ENCODE peak calls at places on chromosome 19, in five cellular contexts. J is IMR-90, B is H1, R is mesenchymal stem cell, W is trophoblast cell. H is an unnamed sample.

GRCh38 chr19:8576273-8576993 is 809 bp downstream of the MYO1F start:
- DNase-seq in R (no peak), B (no peak), J (no peak), W (no peak), H (no peak)

GRCh38 chr19:47483800-47484690 is at the start of gene KPTN:
- DNase-seq in J (peak; percentile 90), W (peak; percentile 88), R (peak; percentile 93), B (peak; percentile 75), H (peak; percentile 86)

GRCh38 chr19:39360599-39360998 is 18.4 kb downstream of the SAMD4B start:
- DNase-seq in R (no peak), W (no peak), J (no peak), B (no peak), H (no peak)

GRCh38 chr19:58570770-58571574 is 2.2 kb downstream of the MZF1 start:
- DNase-seq in R (no peak), J (no peak), W (no peak), B (no peak), H (no peak)

GRCh38 chr19:21328402-21328801 is 808 bp downstream of the ZNF708 start:
- DNase-seq in B (no peak), W (no peak), R (no peak), J (no peak), H (peak; percentile 18)

GRCh38 chr19:33819875-33820781 is 23.5 kb downstream of the KCTD15 start:
- DNase-seq in B (no peak), J (peak; percentile 12), W (peak; percentile 29), R (peak; percentile 61), H (peak; percentile 61)

GRCh38 chr19:23851966-23852365 is 62.7 kb upstream of the ZNF726 start:
- DNase-seq in J (no peak), B (no peak), R (no peak), W (peak; percentile 38), H (no peak)

GRCh38 chr19:47598407-47599349 is 10.3 kb upstream of the BICRA start:
- DNase-seq in R (peak; percentile 97), B (peak; percentile 86), J (peak; percentile 96), W (peak; percentile 75), H (peak; percentile 49)

GRCh38 chr19:5434970-5435641 is 20.1 kb upstream of the ZNRF4 start:
- DNase-seq in J (peak; percentile 94), B (no peak), W (no peak), R (peak; percentile 77), H (no peak)

GRCh38 chr19:48644839-48645651 is 942 bp downstream of the CA11 start:
- DNase-seq in R (peak; percentile 79), J (peak; percentile 65), B (no peak), W (peak; percentile 53), H (peak; percentile 72)

GRCh38 chr19:54455786-54456422 is 6.9 kb downstream of the LENG8 start:
- DNase-seq in B (no peak), J (no peak), W (no peak), R (no peak), H (no peak)

GRCh38 chr19:18063463-18063862 is 23.3 kb downstream of the IL12RB1 start:
- DNase-seq in W (no peak), J (no peak), R (peak; percentile 50), B (no peak), H (no peak)

GRCh38 chr19:46759817-46760333 is 13.6 kb upstream of the STRN4 start:
- DNase-seq in B (no peak), W (no peak), J (peak; percentile 97), R (no peak), H (no peak)

GRCh38 chr19:13231663-13232062 is 81.5 kb downstream of the IER2 start:
- DNase-seq in B (no peak), R (no peak), J (no peak), W (no peak), H (no peak)

GRCh38 chr19:4113398-4114088 is 10.4 kb downstream of the MAP2K2 start:
- DNase-seq in B (no peak), W (no peak), J (no peak), R (no peak), H (no peak)

GRCh38 chr19:41637484-41637883 is 10.6 kb upstream of the CEACAM4 start:
- DNase-seq in W (no peak), B (no peak), R (no peak), J (no peak), H (no peak)

GRCh38 chr19:35143231-35143715 is at the start of gene FXYD7:
- DNase-seq in J (no peak), W (no peak), B (no peak), R (no peak), H (no peak)

GRCh38 chr19:32363175-32363574 is 17.8 kb downstream of the ZNF507 start:
- DNase-seq in R (peak; percentile 79), B (no peak), W (peak; percentile 42), J (peak; percentile 45), H (no peak)

GRCh38 chr19:13505761-13506549 is at the start of gene CACNA1A:
- DNase-seq in B (no peak), J (peak; percentile 19), R (no peak), W (no peak), H (peak; percentile 56)

GRCh38 chr19:5578094-5578846 is 10.5 kb upstream of the TINCR start:
- DNase-seq in W (peak; percentile 55), R (peak; percentile 47), J (peak; percentile 38), B (no peak), H (peak; percentile 72)

GRCh38 chr19:911197-912033 is 1.6 kb downstream of the R3HDM4 start:
- DNase-seq in W (no peak), R (no peak), B (no peak), J (no peak), H (no peak)
- H3K4me3 ChIP-seq in W (no peak overlapping the region), R (peak overlapping the region; percentile 56), B (peak overlapping the region; percentile 40), J (peak overlapping the region; percentile 17), H (peak overlapping the region; percentile 22)

GRCh38 chr19:6648141-6648715 is 21.7 kb downstream of the TNFSF14 start:
- DNase-seq in R (no peak), B (no peak), W (no peak), J (no peak), H (no peak)

GRCh38 chr19:6649189-6649588 is 20.8 kb downstream of the TNFSF14 start:
- DNase-seq in B (no peak), W (no peak), R (no peak), J (no peak), H (no peak)

GRCh38 chr19:6654347-6655310 is 15.3 kb downstream of the TNFSF14 start:
- DNase-seq in B (no peak), R (no peak), W (no peak), J (no peak), H (no peak)

DNA sequence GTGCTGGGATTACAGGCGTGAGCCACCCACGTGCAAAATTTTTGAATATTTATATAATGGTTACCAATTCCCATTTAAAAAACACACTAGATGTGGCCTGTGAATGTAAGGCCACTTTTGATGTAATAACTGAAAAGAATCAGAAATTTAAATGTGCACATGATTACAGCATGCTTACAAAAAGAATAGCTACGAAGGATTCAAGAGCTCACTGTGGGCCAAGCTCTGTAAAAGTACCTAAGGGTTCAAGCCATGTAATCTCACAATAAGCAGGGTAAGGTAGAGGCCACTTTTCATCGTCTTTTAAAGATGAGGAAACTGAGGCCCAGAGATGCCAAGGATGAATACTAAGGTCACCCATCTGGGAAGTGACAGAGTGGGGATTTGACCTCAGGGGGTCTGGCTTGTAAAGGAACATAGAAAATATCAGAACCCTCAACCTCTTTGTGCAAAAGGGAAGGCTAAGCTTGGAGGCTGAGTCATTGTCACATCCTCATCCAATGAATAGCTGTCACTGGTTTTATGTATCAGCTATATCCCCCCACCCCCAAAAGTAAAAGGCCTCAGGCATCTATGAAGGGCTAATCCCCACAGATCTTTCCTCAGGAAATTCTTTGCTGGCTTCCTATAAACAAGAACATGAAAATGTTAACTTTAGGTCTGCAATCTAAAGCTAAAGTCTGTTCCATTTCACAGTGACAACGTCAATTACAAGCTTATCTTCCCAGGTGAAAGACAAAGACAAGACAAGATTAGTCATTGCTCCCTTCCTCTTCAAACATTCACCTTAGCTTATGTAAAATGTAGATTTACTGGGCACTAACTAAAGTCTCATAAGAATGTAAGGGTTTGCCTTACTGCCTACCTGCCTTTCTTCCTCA is 17.5 kb downstream of the TNFSF14 start:
- DNase-seq in R (no peak), W (no peak), J (no peak), B (no peak), H (no peak)
- H4K91ac ChIP-seq in R (no peak overlapping the region), W (no peak overlapping the region), J (no peak overlapping the region), B (no peak overlapping the region), H (no peak overlapping the region)

DNA sequence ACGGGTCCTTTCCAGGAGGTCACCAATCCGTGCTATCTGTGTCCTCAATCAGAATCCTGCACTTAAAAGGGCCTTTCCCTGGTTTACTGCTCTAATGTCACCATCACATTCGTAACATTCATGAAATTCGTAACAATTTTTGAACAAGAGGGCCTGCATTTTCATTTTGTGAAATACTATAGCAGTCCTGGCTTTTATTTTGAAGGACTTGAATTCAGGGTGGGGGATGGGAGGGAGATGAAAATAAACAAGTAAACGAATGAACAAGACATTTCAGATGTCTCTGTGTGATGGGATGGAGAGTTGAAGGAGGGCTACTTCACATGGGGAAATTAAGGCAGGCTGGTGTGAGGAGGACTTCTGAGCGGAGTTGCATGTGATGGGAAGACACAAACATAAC is 281.0 kb downstream of the TSHZ3 start:
- DNase-seq in J (no peak), B (no peak), W (no peak), R (no peak), H (no peak)
- H3K4me3 ChIP-seq in J (no peak overlapping the region), B (no peak overlapping the region), W (no peak overlapping the region), R (no peak overlapping the region), H (no peak overlapping the region)

GRCh38 chr19:16283103-16283469 is 41.5 kb upstream of the KLF2 start:
- DNase-seq in R (no peak), B (no peak), W (no peak), J (no peak), H (no peak)

GRCh38 chr19:16288544-16288943 is 36.1 kb upstream of the KLF2 start:
- DNase-seq in J (peak; percentile 17), B (no peak), W (no peak), R (peak; percentile 25), H (no peak)

GRCh38 chr19:16281743-16282142 is 42.9 kb upstream of the KLF2 start:
- DNase-seq in W (no peak), J (no peak), B (no peak), R (no peak), H (no peak)

GRCh38 chr19:16289594-16289993 is 35.0 kb upstream of the KLF2 start:
- DNase-seq in B (no peak), J (no peak), W (no peak), R (no peak), H (no peak)

GRCh38 chr19:16285769-16286564 is 38.7 kb upstream of the KLF2 start:
- DNase-seq in R (no peak), J (no peak), B (no peak), W (no peak), H (peak; percentile 8)
- H4K91ac ChIP-seq in R (no peak overlapping the region), J (no peak overlapping the region), B (no peak overlapping the region), W (no peak overlapping the region), H (no peak overlapping the region)